ENCODE peak calls at places on chromosome X, in seven cellular contexts. P, M, T, G, J, A and N are unnamed samples.

GRCh38 chrX:13468096-13468495 is 101.3 kb upstream of the EGFL6 start:
- DNase-seq in J (no peak), T (no peak), M (no peak), G (no peak), P (no peak), A (no peak), N (no peak)

GRCh38 chrX:72685810-72686465 is 28.2 kb downstream of the PHKA1 start:
- DNase-seq in J (no peak), A (peak), M (no peak), P (no peak), G (peak), T (no peak), N (no peak)

GRCh38 chrX:119240356-119240755 is 4.3 kb downstream of the PGRMC1 start:
- DNase-seq in T (no peak), A (no peak), M (no peak), J (peak), G (no peak), P (no peak), N (no peak)

GRCh38 chrX:154714925-154715324 is 36.0 kb downstream of the GAB3 start:
- DNase-seq in T (no peak), G (peak), M (peak), A (peak), J (peak), P (peak), N (no peak)

GRCh38 chrX:119236599-119237525 is 777 bp downstream of the PGRMC1 start:
- DNase-seq in G (peak), M (peak), P (peak), T (no peak), J (peak), A (peak), N (no peak)

GRCh38 chrX:122475306-122475705 is 708.8 kb upstream of the GRIA3 start:
- DNase-seq in T (no peak), P (no peak), A (no peak), M (no peak), J (peak), G (no peak), N (no peak)

GRCh38 chrX:10608099-10608498 is 12.3 kb downstream of the MID1 start:
- DNase-seq in P (no peak), J (peak), M (no peak), G (no peak), A (peak), T (no peak), N (no peak)

GRCh38 chrX:143998261-143998660 is 114.4 kb downstream of the UBE2NL start:
- DNase-seq in G (no peak), A (no peak), T (no peak), J (no peak), P (no peak), M (no peak), N (no peak)

GRCh38 chrX:49748211-49748956 is 52.6 kb upstream of the PAGE1 start:
- DNase-seq in M (no peak), P (no peak), T (no peak), J (no peak), A (no peak), G (no peak), N (no peak)

GRCh38 chrX:31268359-31268758 is 196.5 kb upstream of the FTHL17 start:
- DNase-seq in M (no peak), T (no peak), G (no peak), P (no peak), J (peak), A (no peak), N (no peak)

GRCh38 chrX:1462596-1463251 is 10.0 kb upstream of the ASMTL start:
- DNase-seq in G (no peak), J (peak), T (no peak), P (no peak), A (peak), M (no peak), N (peak)

GRCh38 chrX:151753313-151754041 is 18.9 kb downstream of the CNGA2 start:
- DNase-seq in J (peak), M (peak), G (peak), A (peak), T (peak), P (peak), N (peak)

GRCh38 chrX:30530591-30530990 is 47.0 kb downstream of the TASL start:
- DNase-seq in G (no peak), A (no peak), M (no peak), T (no peak), J (peak), P (no peak), N (no peak)

GRCh38 chrX:44017726-44018125 is 44.5 kb upstream of the NDP start:
- DNase-seq in A (no peak), M (no peak), P (no peak), T (no peak), J (no peak), G (no peak), N (no peak)

GRCh38 chrX:119734897-119735339 is 23.5 kb upstream of the SOWAHD start:
- DNase-seq in P (no peak), M (no peak), J (no peak), A (no peak), G (peak), T (peak), N (no peak)

GRCh38 chrX:135973025-135973547 is 702 bp downstream of the MMGT1 start:
- DNase-seq in P (peak), M (peak), T (no peak), A (peak), J (peak), G (peak), N (no peak)

GRCh38 chrX:15815779-15816452 is 25.6 kb downstream of the ZRSR2 start:
- DNase-seq in M (peak), J (peak), T (no peak), A (peak), P (peak), G (no peak), N (no peak)

GRCh38 chrX:117989512-117989911 is 127.1 kb downstream of the KLHL13 start:
- DNase-seq in A (no peak), M (no peak), T (no peak), P (no peak), G (no peak), J (no peak), N (no peak)

GRCh38 chrX:10749113-10749512 is 128.7 kb upstream of the MID1 start:
- DNase-seq in G (no peak), J (no peak), M (no peak), A (no peak), P (no peak), T (no peak), N (no peak)

GRCh38 chrX:130176942-130177341 is 5.2 kb downstream of the RAB33A start:
- DNase-seq in G (no peak), M (no peak), T (no peak), P (no peak), J (no peak), A (no peak), N (peak)

GRCh38 chrX:108701633-108702032 is 34.7 kb downstream of the IRS4 start:
- DNase-seq in J (no peak), A (no peak), T (no peak), P (no peak), G (no peak), M (no peak), N (no peak)

GRCh38 chrX:29172880-29173279 is 585.6 kb downstream of the IL1RAPL1 start:
- DNase-seq in A (no peak), T (no peak), G (no peak), M (no peak), P (no peak), J (peak), N (no peak)

GRCh38 chrX:19541196-19541595 is 25.9 kb upstream of the MAP3K15 start:
- DNase-seq in T (no peak), M (no peak), G (no peak), J (no peak), P (no peak), A (no peak), N (peak)

GRCh38 chrX:19532709-19533108 is 17.4 kb upstream of the MAP3K15 start:
- DNase-seq in G (no peak), J (no peak), M (no peak), P (no peak), A (no peak), T (no peak), N (peak)

GRCh38 chrX:19540076-19540475 is 24.8 kb upstream of the MAP3K15 start:
- DNase-seq in G (no peak), P (no peak), M (no peak), A (no peak), J (no peak), T (no peak), N (no peak)

GRCh38 chrX:19539665-19540064 is 24.4 kb upstream of the MAP3K15 start:
- DNase-seq in T (no peak), J (no peak), A (no peak), G (no peak), P (no peak), M (no peak), N (peak)

GRCh38 chrX:19535481-19535880 is 20.2 kb upstream of the MAP3K15 start:
- DNase-seq in J (peak), M (no peak), G (no peak), T (no peak), A (peak), P (peak), N (peak)
- TF ChIP-seq CTCF in J (peak), M (no peak), G (peak), T (no peak), A (peak), P (peak), N (peak)

DNA sequence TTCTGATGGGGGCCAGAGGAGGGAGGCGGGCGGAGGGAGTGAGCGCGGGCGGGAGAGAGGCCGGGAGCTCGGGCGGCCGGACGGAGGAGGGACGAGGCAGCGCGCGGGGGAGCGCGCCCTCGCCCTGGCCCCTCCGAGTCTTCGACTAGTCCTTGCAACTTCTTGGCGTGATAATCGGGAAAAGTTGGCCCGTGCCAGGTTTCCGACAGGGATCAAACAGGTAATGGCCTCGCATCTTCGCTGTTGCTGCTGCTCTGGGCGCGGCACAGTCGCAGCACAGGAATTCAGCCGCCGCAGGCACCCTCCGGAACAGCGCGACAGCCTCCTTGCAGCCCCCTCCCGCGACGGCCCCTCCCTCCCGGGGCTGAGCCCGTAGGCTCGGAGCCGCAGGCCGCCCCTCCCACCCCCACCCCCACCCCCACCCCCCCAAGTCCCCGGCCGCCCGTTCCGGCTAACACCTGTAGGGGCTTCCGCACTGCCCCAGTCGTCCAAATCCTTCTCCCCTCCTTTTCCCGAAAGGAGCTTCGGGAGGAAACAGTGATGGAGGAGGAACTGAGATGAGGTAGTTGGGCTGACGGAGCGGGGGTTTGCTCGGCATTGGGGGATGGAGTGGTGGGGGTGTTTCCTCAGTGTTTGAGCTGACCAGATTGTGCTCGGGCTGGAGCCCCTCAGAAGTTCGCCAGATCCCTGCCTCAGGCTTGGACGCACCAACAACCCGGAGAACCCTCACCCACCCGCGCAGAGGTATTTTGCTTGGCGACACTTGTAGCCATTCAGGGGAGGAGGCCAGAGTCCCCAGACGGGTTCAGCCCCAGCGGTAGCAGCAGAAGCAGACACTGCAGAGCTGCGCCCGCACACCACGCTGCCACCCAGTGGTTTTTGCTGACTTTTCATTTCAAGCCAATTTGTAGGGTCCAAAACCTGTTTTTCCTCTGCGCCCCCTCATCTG is at the start of gene FGF13:
- DNase-seq in G (peak), A (peak), T (peak), M (peak), J (no peak), P (peak), N (no peak)
- TF ChIP-seq CTCF in G (no peak), A (no peak), T (no peak), M (no peak), J (no peak), P (peak), N (no peak)

DNA sequence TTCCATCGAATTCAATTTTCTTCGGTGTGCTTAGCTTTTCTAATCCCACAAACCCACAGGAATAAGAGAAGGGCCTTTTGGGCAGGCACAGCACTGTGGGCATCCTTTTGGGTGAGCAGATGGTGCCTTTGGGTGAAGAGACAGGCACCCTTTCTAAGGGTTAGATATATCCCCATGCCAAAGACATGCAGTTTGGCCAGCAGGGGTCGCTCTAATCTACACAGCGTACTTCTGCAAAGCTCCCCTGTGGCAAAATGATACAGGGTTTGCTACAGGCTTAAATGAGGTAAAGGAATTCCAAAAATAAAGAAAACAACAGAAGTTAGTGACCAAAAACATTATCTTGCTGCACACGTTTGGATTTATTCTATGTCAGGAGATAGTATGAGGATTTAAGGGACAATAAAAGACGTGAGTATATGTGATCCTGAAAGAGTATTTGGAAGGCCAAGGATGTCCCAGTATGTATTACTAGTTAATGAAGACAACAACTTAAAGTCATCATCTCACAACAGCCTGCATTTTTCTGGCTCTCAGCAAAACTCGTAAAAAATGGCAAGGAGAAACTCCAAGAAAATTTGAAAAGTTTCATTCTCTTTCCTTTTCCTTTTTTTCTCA is 49.5 kb downstream of the PHEX start:
- DNase-seq in A (peak), J (peak), P (peak), M (peak), T (no peak), G (peak), N (no peak)
- TF ChIP-seq CTCF in A (peak), J (peak), P (peak), M (peak), T (peak), G (peak), N (peak)

GRCh38 chrX:134377537-134377936 is 82.4 kb upstream of the HPRT1 start:
- DNase-seq in J (peak), M (peak), G (peak), P (peak), A (peak), T (no peak), N (no peak)
- TF ChIP-seq CTCF in J (peak), M (peak), G (no peak), P (peak), A (peak), T (no peak), N (peak)